ENCODE peak calls at places on chromosomes 5 and 9, in ten cellular contexts. T is NCI-H1694; D is NCI-H460; J is fibroblast of the aortic adventitia; S is CD8-positive, alpha-beta T cell; X is stimulated activated CD4-positive, alpha-beta T cell treated with anti-CD3 and anti-CD28 coated beads, Interleukin-4, amount 100 ng/mL, for 1 hour; H is activated T-helper 2 cell treated with anti-CD3 and anti-CD28 coated beads, Interferon-gamma antibody, Interleukin-2, Interleukin-4, amounts not matched to agents 10 μg/mL and 5 μg/mL and 100 μg/mL, durations not matched to agents 14 hours and 24 hours and 36 hours; L is LNCaP clone FGC; U is A549; Q is left ventricle myocardium inferior. G is an unnamed sample.

GRCh38 chr9:137032893-137033292 is 1.0 kb upstream of the FUT7 start:
- DNase-seq in T (no peak), D (no peak), J (no peak), S (no peak), X (no peak), H (no peak), L (no peak), U (no peak), Q (peak), G (no peak)

GRCh38 chr5:172335721-172336120 is 52.2 kb upstream of the UBTD2 start:
- DNase-seq in T (no peak), D (no peak), J (no peak), S (no peak), X (no peak), H (no peak), L (no peak), U (no peak), Q (no peak), G (no peak)

GRCh38 chr5:472076-472655 is 29.2 kb downstream of the EXOC3 start:
- DNase-seq in T (no peak), D (no peak), J (peak), S (no peak), X (peak), H (no peak), L (no peak), U (no peak), Q (peak), G (no peak)

GRCh38 chr9:87596862-87597261 is 99.2 kb downstream of the DAPK1 start:
- DNase-seq in T (no peak), D (no peak), J (no peak), S (no peak), X (no peak), H (no peak), L (no peak), U (no peak), Q (peak), G (no peak)

GRCh38 chr5:43215073-43215631 is 23.1 kb downstream of the NIM1K start:
- DNase-seq in T (no peak), D (no peak), J (no peak), S (no peak), X (no peak), H (no peak), L (no peak), U (no peak), Q (no peak), G (no peak)

GRCh38 chr5:113378960-113379541 is 55.7 kb downstream of the TSSK1B start:
- DNase-seq in T (peak), D (peak), J (peak), S (peak), X (peak), H (peak), L (peak), U (peak), Q (peak), G (no peak)

GRCh38 chr9:76962732-76963131 is 56.7 kb upstream of the FOXB2 start:
- DNase-seq in T (no peak), D (no peak), J (no peak), S (no peak), X (no peak), H (no peak), L (no peak), U (no peak), Q (no peak), G (no peak)

GRCh38 chr5:65141487-65141886 is 340.2 kb downstream of the ADAMTS6 start:
- DNase-seq in T (peak), D (no peak), J (no peak), S (no peak), X (no peak), H (no peak), L (no peak), U (no peak), Q (no peak), G (no peak)

GRCh38 chr5:169296456-169297220 is 4.3 kb downstream of the SLIT3 start:
- DNase-seq in T (no peak), D (no peak), J (peak), S (no peak), X (no peak), H (no peak), L (no peak), U (peak), Q (no peak), G (no peak)

GRCh38 chr9:124290053-124290581 is 32.4 kb downstream of the NEK6 start:
- DNase-seq in T (no peak), D (no peak), J (no peak), S (no peak), X (no peak), H (no peak), L (no peak), U (no peak), Q (no peak), G (no peak)

GRCh38 chr5:179568731-179569130 is 18.4 kb downstream of the RUFY1 start:
- DNase-seq in T (no peak), D (no peak), J (no peak), S (no peak), X (no peak), H (no peak), L (no peak), U (no peak), Q (no peak), G (no peak)

GRCh38 chr5:151707566-151707965 is 20.9 kb upstream of the SPARC start:
- DNase-seq in T (no peak), D (no peak), J (no peak), S (no peak), X (no peak), H (no peak), L (no peak), U (no peak), Q (no peak), G (no peak)

GRCh38 chr5:41856644-41857491 is 13.4 kb downstream of the OXCT1 start:
- DNase-seq in T (peak), D (peak), J (peak), S (peak), X (peak), H (peak), L (peak), U (peak), Q (no peak), G (peak)

GRCh38 chr5:112548246-112548982 is 129.3 kb upstream of the EPB41L4A start:
- DNase-seq in T (no peak), D (no peak), J (peak), S (no peak), X (no peak), H (no peak), L (no peak), U (peak), Q (no peak), G (no peak)